ENCODE peak calls at places on chromosomes 16 and 17, in five cellular contexts. N, V, Q, T and M are unnamed samples.

GRCh38 chr16:15141586-15141985 is 47.5 kb upstream of the RRN3 start:
- DNase-seq in V (peak; percentile 8), Q (no peak), N (no peak), T (peak; percentile 60), M (no peak)

GRCh38 chr17:83186226-83186625 is 106.8 kb downstream of the METRNL start:
- DNase-seq in Q (no peak), T (no peak), N (no peak), V (no peak), M (no peak)

GRCh38 chr16:89958068-89958467 is 9.5 kb downstream of the DEF8 start:
- DNase-seq in V (peak; percentile 93), N (no peak), T (peak; percentile 79), Q (no peak), M (no peak)

GRCh38 chr17:78781339-78782304 is at the start of gene CYTH1:
- DNase-seq in Q (no peak), T (peak; percentile 86), V (peak; percentile 75), N (no peak), M (no peak)

GRCh38 chr17:50944902-50945720 is 79.0 kb upstream of the TOB1 start:
- DNase-seq in V (no peak), Q (no peak), T (no peak), N (no peak), M (no peak)

GRCh38 chr16:11128211-11129123 is 127.5 kb downstream of the SOCS1 start:
- DNase-seq in N (no peak), T (no peak), Q (no peak), V (peak; percentile 36), M (no peak)

GRCh38 chr17:1736348-1737281 is 6.1 kb upstream of the SERPINF2 start:
- DNase-seq in T (peak; percentile 88), N (no peak), V (peak; percentile 43), Q (peak; percentile 32), M (no peak)

GRCh38 chr16:22357635-22357971 is 16.8 kb downstream of the CDR2 start:
- DNase-seq in T (no peak), V (no peak), N (no peak), Q (no peak), M (no peak)

GRCh38 chr17:74865504-74866197 is 6.0 kb upstream of the GRIN2C start:
- DNase-seq in V (no peak), T (no peak), N (no peak), Q (no peak), M (no peak)

GRCh38 chr16:78444-79145 is 570 bp downstream of the MPG start:
- DNase-seq in Q (no peak), V (no peak), N (no peak), T (no peak), M (no peak)

GRCh38 chr16:56589141-56590039 is at the start of gene MT3:
- DNase-seq in N (no peak), Q (no peak), T (no peak), V (peak; percentile 64), M (no peak)

GRCh38 chr17:49365667-49366066 is 3.6 kb upstream of the ZNF652 start:
- DNase-seq in Q (no peak), N (no peak), T (no peak), V (peak; percentile 57), M (no peak)

GRCh38 chr16:711084-711483 is 3.8 kb upstream of the METRN start:
- DNase-seq in N (no peak), T (no peak), Q (no peak), V (no peak), M (no peak)

DNA sequence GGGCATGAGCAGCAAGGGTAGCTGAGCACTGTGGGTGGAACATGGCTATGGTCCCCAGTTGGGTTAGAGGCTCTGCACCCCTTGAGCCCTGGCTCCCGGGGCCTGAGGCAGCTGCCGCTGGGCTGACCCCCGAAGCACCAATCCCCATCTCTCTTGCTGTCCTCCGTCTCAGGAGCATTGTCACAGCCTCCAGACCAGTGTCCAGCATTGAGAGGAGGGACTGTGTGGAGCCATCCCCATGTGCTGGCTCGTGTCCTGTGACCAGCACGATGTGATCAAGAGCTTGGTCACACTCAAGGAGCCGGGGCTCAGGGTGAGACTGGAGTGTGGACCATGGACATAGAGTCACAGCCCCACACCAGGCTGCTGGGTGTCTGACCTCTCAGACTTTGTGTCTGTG is 2.9 kb downstream of the SMTNL2 start:
- DNase-seq in N (no peak), Q (no peak), V (no peak), T (peak; percentile 52), M (no peak)
- H3K27me3 ChIP-seq in N (peaks cover 36% of the 10 kb centered on the region), Q (peaks cover 73% of the 10 kb centered on the region), V (peaks cover 76% of the 10 kb centered on the region), T (peaks cover 26% of the 10 kb centered on the region), M (peaks cover 12% of the 10 kb centered on the region)

GRCh38 chr17:62895650-62896301 is 70.3 kb upstream of the TANC2 start:
- DNase-seq in N (no peak), T (no peak), Q (no peak), V (no peak), M (no peak)
- H3K27me3 ChIP-seq in N (no peaks in the 10 kb centered on the region), T (no peaks in the 10 kb centered on the region), Q (no peaks in the 10 kb centered on the region), V (no peaks in the 10 kb centered on the region), M (no peaks in the 10 kb centered on the region)

GRCh38 chr17:8069587-8069860 is 18.0 kb downstream of the ALOX12B start:
- DNase-seq in T (no peak), N (no peak), V (no peak), Q (no peak), M (no peak)

GRCh38 chr17:8073627-8074485 is 13.7 kb downstream of the ALOX12B start:
- DNase-seq in Q (no peak), T (peak; percentile 91), V (peak; percentile 89), N (peak; percentile 62), M (peak; percentile 67)

GRCh38 chr17:8072727-8073461 is 14.6 kb downstream of the ALOX12B start:
- DNase-seq in Q (no peak), T (no peak), V (peak; percentile 54), N (no peak), M (no peak)

GRCh38 chr17:8072339-8072726 is 15.2 kb downstream of the ALOX12B start:
- DNase-seq in T (no peak), N (no peak), Q (no peak), V (no peak), M (no peak)

DNA sequence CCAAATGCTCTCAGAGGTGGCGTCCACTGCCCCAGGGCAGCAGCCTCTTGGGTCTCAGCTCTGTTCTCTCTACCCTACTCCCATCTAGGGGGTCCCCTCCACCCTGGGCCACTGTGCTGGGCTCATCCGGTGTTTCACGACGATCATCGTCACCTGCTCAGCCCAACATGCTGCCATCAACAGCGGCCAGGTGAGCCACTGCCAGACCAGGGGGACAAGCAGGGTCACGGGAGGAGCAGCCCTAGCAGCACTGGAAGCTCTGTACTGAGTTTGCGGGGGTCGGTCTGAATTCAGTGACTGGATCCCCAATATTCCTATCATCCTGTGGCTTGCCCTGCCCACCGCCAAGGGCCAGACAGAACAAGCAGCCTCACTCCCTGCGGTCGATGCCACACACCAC is 16.0 kb downstream of the ALOX12B start:
- DNase-seq in Q (no peak), T (no peak), V (no peak), N (no peak), M (no peak)
- H3K27me3 ChIP-seq in Q (peaks cover 77% of the 10 kb centered on the region), T (peaks cover 47% of the 10 kb centered on the region), V (peaks cover 74% of the 10 kb centered on the region), N (peaks cover 66% of the 10 kb centered on the region), M (peaks cover 21% of the 10 kb centered on the region)

GRCh38 chr17:48209973-48210372 is 102.4 kb downstream of the SNX11 start:
- DNase-seq in V (no peak), N (no peak), Q (no peak), T (no peak), M (no peak)

GRCh38 chr17:48211787-48212186 is 104.2 kb downstream of the SNX11 start:
- DNase-seq in V (no peak), N (no peak), Q (no peak), T (no peak), M (no peak)

GRCh38 chr17:48211011-48211410 is 103.4 kb downstream of the SNX11 start:
- DNase-seq in T (no peak), N (no peak), V (no peak), Q (no peak), M (no peak)

GRCh38 chr17:48202945-48203344 is 95.4 kb downstream of the SNX11 start:
- DNase-seq in Q (no peak), V (no peak), N (no peak), T (no peak), M (no peak)

GRCh38 chr17:48207776-48208175 is 100.2 kb downstream of the SNX11 start:
- DNase-seq in V (no peak), N (no peak), T (no peak), Q (no peak), M (no peak)
- H3K27me3 ChIP-seq in V (peaks cover 77% of the 10 kb centered on the region), N (peaks cover 4% of the 10 kb centered on the region), T (peaks cover 14% of the 10 kb centered on the region), Q (peaks cover 41% of the 10 kb centered on the region), M (no peaks in the 10 kb centered on the region)

GRCh38 chr16:71356051-71356740 is 2.3 kb upstream of the CALB2 start:
- DNase-seq in N (no peak), Q (no peak), T (no peak), V (no peak), M (no peak)
- H3K27me3 ChIP-seq in N (peaks cover 23% of the 10 kb centered on the region), Q (peaks cover 21% of the 10 kb centered on the region), T (peaks cover 21% of the 10 kb centered on the region), V (peaks cover 16% of the 10 kb centered on the region), M (peaks cover under 1% of the 10 kb centered on the region)

GRCh38 chr16:87652799-87653198 is 50.5 kb downstream of the JPH3 start:
- DNase-seq in V (no peak), T (no peak), Q (no peak), N (no peak), M (no peak)
- H3K27me3 ChIP-seq in V (peaks cover 6% of the 10 kb centered on the region), T (peaks cover 10% of the 10 kb centered on the region), Q (peaks cover 67% of the 10 kb centered on the region), N (no peaks in the 10 kb centered on the region), M (no peaks in the 10 kb centered on the region)

GRCh38 chr17:81029859-81030258 is 5.1 kb upstream of the BAIAP2 start:
- DNase-seq in N (no peak), V (no peak), T (peak; percentile 63), Q (no peak), M (no peak)
- H3K27me3 ChIP-seq in N (peaks cover 22% of the 10 kb centered on the region), V (peaks cover 21% of the 10 kb centered on the region), T (no peaks in the 10 kb centered on the region), Q (peaks cover 31% of the 10 kb centered on the region), M (no peaks in the 10 kb centered on the region)